ENCODE peak calls at places on chromosomes 6 and 20, in ten cellular contexts. V is AG04450, T is lower lobe of right lung, R is psoas muscle, D is Panc1, Z is GM12865, F is MM.1S, I is cardiac muscle cell, S is colonic mucosa, B is HFF-Myc. W is an unnamed sample.
A peak's percentile ranks its signal among the peaks of the same experiment; 100 is the strongest.

GRCh38 chr6:96939019-96939805 is 14.7 kb downstream of the KLHL32 start:
- DNase-seq in V (no peak), T (no peak), R (no peak), D (peak; percentile 39), Z (no peak), F (no peak), I (no peak), S (peak; percentile 27), B (no peak), W (peak; percentile 82)

GRCh38 chr6:2264932-2265331 is 19.5 kb upstream of the GMDS start:
- DNase-seq in V (no peak), T (no peak), R (no peak), D (no peak), Z (no peak), F (no peak), I (no peak), S (no peak), B (no peak), W (peak; percentile 75)

GRCh38 chr20:24441600-24441999 is 27.8 kb upstream of the SYNDIG1 start:
- DNase-seq in V (no peak), T (no peak), R (no peak), D (no peak), Z (no peak), F (no peak), I (no peak), S (no peak), B (no peak), W (no peak)

GRCh38 chr20:48463916-48464315 is 363.9 kb downstream of the PREX1 start:
- DNase-seq in V (peak; percentile 3), T (no peak), R (no peak), D (peak; percentile 10), Z (no peak), F (no peak), I (peak; percentile 43), S (no peak), B (peak; percentile 5), W (peak; percentile 53)

GRCh38 chr6:133254552-133255228 is 13.5 kb downstream of the EYA4 start:
- DNase-seq in V (no peak), T (no peak), R (no peak), D (no peak), Z (no peak), F (no peak), I (no peak), S (no peak), B (no peak), W (peak; percentile 71)

GRCh38 chr6:108735310-108735990 is 112.8 kb upstream of the ARMC2 start:
- DNase-seq in V (no peak), T (no peak), R (no peak), D (no peak), Z (no peak), F (no peak), I (no peak), S (no peak), B (no peak), W (no peak)

GRCh38 chr6:115882174-115882573 is 178.5 kb downstream of the FRK start:
- DNase-seq in V (no peak), T (no peak), R (no peak), D (no peak), Z (no peak), F (no peak), I (no peak), S (no peak), B (no peak), W (peak; percentile 7)

GRCh38 chr6:131982740-131983259 is 31.6 kb upstream of the CCN2 start:
- DNase-seq in V (peak; percentile 53), T (no peak), R (no peak), D (no peak), Z (no peak), F (no peak), I (no peak), S (no peak), B (no peak), W (peak; percentile 87)

GRCh38 chr20:51174536-51174935 is 151.6 kb upstream of the KCNG1 start:
- DNase-seq in V (no peak), T (no peak), R (no peak), D (no peak), Z (no peak), F (no peak), I (no peak), S (no peak), B (no peak), W (no peak)

GRCh38 chr6:83132121-83132520 is 60.9 kb downstream of the PGM3 start:
- DNase-seq in V (no peak), T (no peak), R (no peak), D (no peak), Z (no peak), F (no peak), I (no peak), S (no peak), B (no peak), W (no peak)

GRCh38 chr6:21115111-21115510 is 478.4 kb upstream of the SOX4 start:
- DNase-seq in V (no peak), T (no peak), R (no peak), D (no peak), Z (no peak), F (no peak), I (no peak), S (no peak), B (no peak), W (peak; percentile 42)

GRCh38 chr6:41449399-41450245 is 96.6 kb upstream of the FOXP4 start:
- DNase-seq in V (no peak), T (no peak), R (peak; percentile 67), D (no peak), Z (no peak), F (no peak), I (no peak), S (peak; percentile 89), B (no peak), W (peak; percentile 52)

GRCh38 chr6:43860285-43860684 is 90.3 kb downstream of the VEGFA start:
- DNase-seq in V (no peak), T (no peak), R (peak; percentile 25), D (no peak), Z (no peak), F (no peak), I (no peak), S (no peak), B (no peak), W (no peak)

GRCh38 chr6:40796280-40797223 is 209.4 kb upstream of the LRFN2 start:
- DNase-seq in V (no peak), T (no peak), R (peak; percentile 56), D (no peak), Z (no peak), F (no peak), I (no peak), S (no peak), B (no peak), W (peak; percentile 7)

GRCh38 chr6:11356404-11357155 is 124.1 kb upstream of the NEDD9 start:
- DNase-seq in V (no peak), T (no peak), R (no peak), D (no peak), Z (no peak), F (no peak), I (no peak), S (peak; percentile 67), B (no peak), W (no peak)
- H3K4me3 ChIP-seq in V (no peak overlapping the region), T (no peak overlapping the region), R (no peak overlapping the region), D (no peak overlapping the region), Z (no peak overlapping the region), F (no peak overlapping the region), I (no peak overlapping the region), S (no peak overlapping the region), B (no peak overlapping the region), W (no peak overlapping the region)

GRCh38 chr6:76682842-76683241 is 610.4 kb upstream of the IMPG1 start:
- DNase-seq in V (no peak), T (no peak), R (no peak), D (no peak), Z (peak; percentile 6), F (peak; percentile 60), I (peak; percentile 16), S (no peak), B (no peak), W (peak; percentile 23)
- TF ChIP-seq CTCF in V (peak; percentile 38), T (peak; percentile 27), R (no peak), D (peak; percentile 50), Z (peak; percentile 26), F (peak; percentile 41), I (peak; percentile 46), S (peak; percentile 39), B (peak; percentile 13), W (peak; percentile 44)

GRCh38 chr6:33075208-33075567 is 602 bp upstream of the HLA-DPB1 start:
- DNase-seq in V (no peak), T (no peak), R (no peak), D (no peak), Z (peak; percentile 18), F (no peak), I (no peak), S (no peak), B (no peak), W (no peak)

GRCh38 chr6:33073431-33073871 is at the start of gene HLA-DPA1:
- DNase-seq in V (no peak), T (peak; percentile 54), R (no peak), D (no peak), Z (peak; percentile 93), F (peak; percentile 74), I (peak; percentile 15), S (peak; percentile 28), B (no peak), W (peak; percentile 12)

GRCh38 chr6:33077908-33078307 is 2.1 kb downstream of the HLA-DPB1 start:
- DNase-seq in V (no peak), T (peak; percentile 64), R (no peak), D (no peak), Z (peak; percentile 29), F (no peak), I (no peak), S (no peak), B (no peak), W (no peak)

GRCh38 chr6:33076406-33076934 is 680 bp downstream of the HLA-DPB1 start:
- DNase-seq in V (no peak), T (no peak), R (no peak), D (no peak), Z (no peak), F (no peak), I (no peak), S (no peak), B (no peak), W (no peak)

DNA sequence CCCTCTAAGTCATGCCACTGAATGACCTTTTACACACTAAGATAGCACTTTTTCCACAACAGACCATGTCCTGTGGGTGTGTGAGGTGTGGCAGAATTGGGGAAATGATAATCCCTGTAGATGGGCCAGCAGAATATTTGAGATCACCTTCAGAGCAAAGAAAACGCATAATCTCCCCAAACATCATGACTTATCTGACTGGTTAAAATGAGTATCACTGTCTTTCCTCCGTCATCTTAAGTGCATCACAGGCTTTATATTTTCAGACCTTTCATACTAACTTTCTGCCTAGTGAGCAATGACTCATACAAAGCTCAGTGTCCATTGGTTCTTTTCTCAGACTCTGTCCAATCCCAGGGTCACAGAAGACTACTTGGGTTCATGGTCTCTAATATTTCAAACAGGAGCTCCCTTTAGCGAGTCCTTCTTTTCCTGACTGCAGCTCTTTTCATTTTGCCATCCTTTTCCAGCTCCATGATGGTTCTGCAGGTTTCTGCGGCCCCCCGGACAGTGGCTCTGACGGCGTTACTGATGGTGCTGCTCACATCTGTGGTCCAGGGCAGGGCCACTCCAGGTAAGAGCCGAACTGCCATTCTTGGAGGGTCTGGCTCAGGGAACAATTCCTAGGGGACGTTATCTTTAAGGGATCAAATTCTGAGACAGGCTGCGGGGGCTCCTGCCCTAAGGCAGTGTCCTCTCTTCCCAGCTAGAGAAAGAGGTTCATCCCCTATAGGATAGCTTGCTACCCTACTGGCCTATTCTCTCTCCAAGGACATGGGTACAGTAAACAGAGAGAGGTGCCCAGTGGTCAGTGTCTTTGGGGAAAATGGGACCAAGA is at the start of gene HLA-DPB1:
- DNase-seq in V (no peak), T (no peak), R (no peak), D (no peak), Z (peak; percentile 91), F (peak; percentile 84), I (peak; percentile 76), S (no peak), B (no peak), W (peak; percentile 68)
- H3K4me3 ChIP-seq in V (no peak within 1 kb of the TSS), T (peak within 1 kb of the TSS; percentile 68), R (peak within 1 kb of the TSS; percentile 58), D (no peak within 1 kb of the TSS), Z (peak within 1 kb of the TSS; percentile 79), F (peak within 1 kb of the TSS; percentile 67), I (no peak within 1 kb of the TSS), S (peak within 1 kb of the TSS; percentile 19), B (no peak within 1 kb of the TSS), W (no peak within 1 kb of the TSS)

GRCh38 chr6:4336084-4336483 is 200.7 kb upstream of the ECI2 start:
- DNase-seq in V (no peak), T (no peak), R (no peak), D (no peak), Z (no peak), F (no peak), I (no peak), S (no peak), B (no peak), W (no peak)
- TF ChIP-seq CTCF in V (no peak), T (no peak), R (no peak), D (no peak), Z (no peak), F (no peak), I (no peak), S (no peak), B (no peak), W (no peak)

W was measured in fibroblast of mammary gland.